ENCODE peak calls at places on chromosomes 6 and 20, in four cellular contexts. P, F, C and Z are unnamed samples.

GRCh38 chr6:21588812-21589811 is 4.4 kb upstream of the SOX4 start:
- DNase-seq in P (peak), F (peak), C (peak), Z (peak)

GRCh38 chr6:154289818-154290508 is 66.6 kb downstream of the IPCEF1 start:
- DNase-seq in P (no peak), F (no peak), C (no peak), Z (no peak)

GRCh38 chr6:20159781-20160540 is 52.3 kb downstream of the MBOAT1 start:
- DNase-seq in P (no peak), F (no peak), C (no peak), Z (no peak)

GRCh38 chr6:118372413-118372812 is 175.7 kb upstream of the PLN start:
- DNase-seq in P (no peak), F (no peak), C (no peak), Z (no peak)

GRCh38 chr20:43746344-43747137 is 19.7 kb upstream of the GTSF1L start:
- DNase-seq in P (no peak), F (no peak), C (no peak), Z (no peak)

GRCh38 chr6:139336488-139336887 is 38.0 kb downstream of the CITED2 start:
- DNase-seq in P (peak), F (no peak), C (no peak), Z (peak)

GRCh38 chr6:157265630-157266029 is 57.7 kb downstream of the TMEM242 start:
- DNase-seq in P (no peak), F (no peak), C (peak), Z (no peak)

GRCh38 chr6:77456531-77457248 is 6.6 kb downstream of the HTR1B start:
- DNase-seq in P (no peak), F (no peak), C (no peak), Z (no peak)

GRCh38 chr20:17808782-17809181 is 109.0 kb downstream of the BANF2 start:
- DNase-seq in P (no peak), F (no peak), C (no peak), Z (no peak)

GRCh38 chr6:74733830-74734591 is 471.8 kb downstream of the COL12A1 start:
- DNase-seq in P (no peak), F (no peak), C (no peak), Z (no peak)

GRCh38 chr6:17042422-17043147 is 59.3 kb upstream of the STMND1 start:
- DNase-seq in P (no peak), F (peak), C (no peak), Z (peak)

GRCh38 chr20:58719258-58719657 is 26.7 kb downstream of the NPEPL1 start:
- DNase-seq in P (peak), F (no peak), C (peak), Z (peak)

GRCh38 chr6:1382883-1383728 is 6.3 kb upstream of the FOXF2 start:
- DNase-seq in P (no peak), F (peak), C (no peak), Z (no peak)

GRCh38 chr20:53949319-53949839 is 121.0 kb downstream of the BCAS1 start:
- DNase-seq in P (peak), F (no peak), C (no peak), Z (peak)

GRCh38 chr20:8646026-8646425 is 422.9 kb upstream of the PLCB4 start:
- DNase-seq in P (no peak), F (no peak), C (no peak), Z (no peak)

GRCh38 chr6:158457616-158458278 is 102.1 kb upstream of the TMEM181 start:
- DNase-seq in P (no peak), F (no peak), C (no peak), Z (no peak)

GRCh38 chr6:136987526-136987925 is 57.2 kb downstream of the IL20RA start:
- DNase-seq in P (no peak), F (no peak), C (no peak), Z (no peak)

GRCh38 chr20:50144362-50144761 is 9.2 kb downstream of the PEDS1 start:
- DNase-seq in P (no peak), F (no peak), C (peak), Z (peak)

GRCh38 chr6:16238057-16238657 is at the start of gene GMPR:
- DNase-seq in P (peak), F (peak), C (peak), Z (peak)

GRCh38 chr6:170129691-170130171 is 161.1 kb downstream of the DLL1 start:
- DNase-seq in P (peak), F (no peak), C (peak), Z (peak)

GRCh38 chr20:16947346-16947943 is 199.3 kb downstream of the OTOR start:
- DNase-seq in P (no peak), F (no peak), C (no peak), Z (no peak)

GRCh38 chr6:90466191-90466940 is 120.5 kb downstream of the MAP3K7 start:
- DNase-seq in P (no peak), F (no peak), C (no peak), Z (no peak)

GRCh38 chr6:139135578-139136545 is 982 bp downstream of the HECA start:
- DNase-seq in P (no peak), F (peak), C (peak), Z (peak)

GRCh38 chr20:38217791-38218565 is 42.6 kb downstream of the KIAA1755 start:
- DNase-seq in P (no peak), F (peak), C (peak), Z (peak)

GRCh38 chr20:19448632-19449031 is 236.2 kb downstream of the SLC24A3 start:
- DNase-seq in P (no peak), F (no peak), C (no peak), Z (no peak)

GRCh38 chr6:63572733-63573139 is 456 bp downstream of the LOC128125822 start:
- DNase-seq in P (peak), F (no peak), C (no peak), Z (no peak)

GRCh38 chr6:26607434-26608230 is 10.9 kb downstream of the ABT1 start:
- DNase-seq in P (no peak), F (peak), C (no peak), Z (peak)

GRCh38 chr6:14763139-14763538 is 482.7 kb upstream of the JARID2 start:
- DNase-seq in P (no peak), F (no peak), C (no peak), Z (no peak)

GRCh38 chr20:53870426-53871199 is 199.8 kb downstream of the BCAS1 start:
- DNase-seq in P (no peak), F (no peak), C (no peak), Z (no peak)

GRCh38 chr20:24273251-24273650 is 196.2 kb upstream of the SYNDIG1 start:
- DNase-seq in P (no peak), F (no peak), C (no peak), Z (no peak)

GRCh38 chr20:24275946-24276705 is 193.3 kb upstream of the SYNDIG1 start:
- DNase-seq in P (no peak), F (no peak), C (no peak), Z (no peak)

DNA sequence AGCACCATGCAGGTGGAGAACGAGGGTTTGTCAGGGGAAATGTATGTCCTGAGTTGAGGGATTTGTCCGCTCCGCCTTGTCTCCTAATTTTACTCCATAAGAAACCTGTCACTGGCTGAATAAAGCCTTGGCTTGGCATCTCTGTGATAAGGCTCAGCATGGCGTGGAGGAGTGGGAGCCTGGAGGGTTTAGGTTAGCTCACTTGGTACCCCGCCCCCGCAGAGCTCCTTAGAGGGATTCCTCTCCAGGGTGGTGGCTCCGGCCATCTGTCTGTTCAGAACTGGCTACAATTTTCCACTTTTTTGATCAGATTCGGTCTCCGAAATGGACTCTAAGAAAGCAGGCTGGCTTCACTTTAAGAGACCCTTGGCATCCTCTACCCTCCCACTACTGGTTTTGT is 192.2 kb upstream of the SYNDIG1 start:
- DNase-seq in P (no peak), F (peak), C (no peak), Z (no peak)
- TF ChIP-seq POLR2AphosphoS5 in P (no peak), F (no peak), C (no peak), Z (no peak)

GRCh38 chr20:62143976-62144825 is 632 bp downstream of the SS18L1 start:
- DNase-seq in P (no peak), F (peak), C (peak), Z (peak)
- TF ChIP-seq POLR2AphosphoS5 in P (no peak), F (no peak), C (no peak), Z (peak)

DNA sequence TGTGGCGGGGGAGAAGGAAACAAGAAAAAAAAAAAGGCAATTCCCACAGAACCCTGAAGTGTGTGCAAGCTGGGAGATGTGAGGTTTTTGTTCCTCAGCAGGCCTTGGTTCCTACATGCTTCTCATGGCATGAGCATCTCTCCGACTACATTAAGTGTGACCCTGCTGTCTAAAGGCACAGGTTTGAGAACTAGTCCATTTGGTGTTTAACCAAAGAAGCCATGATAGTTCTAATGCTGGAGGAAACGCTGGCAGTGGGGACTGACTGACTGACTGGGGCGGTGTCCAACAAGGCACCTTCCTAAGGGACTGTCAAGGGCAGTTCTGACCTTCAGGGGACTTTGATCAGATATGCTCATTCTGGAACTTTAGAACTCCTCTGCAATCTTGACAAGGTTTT is 3.8 kb downstream of the TXNDC5 start:
- DNase-seq in P (no peak), F (no peak), C (no peak), Z (no peak)
- TF ChIP-seq POLR2AphosphoS5 in P (no peak), F (no peak), C (no peak), Z (no peak)

DNA sequence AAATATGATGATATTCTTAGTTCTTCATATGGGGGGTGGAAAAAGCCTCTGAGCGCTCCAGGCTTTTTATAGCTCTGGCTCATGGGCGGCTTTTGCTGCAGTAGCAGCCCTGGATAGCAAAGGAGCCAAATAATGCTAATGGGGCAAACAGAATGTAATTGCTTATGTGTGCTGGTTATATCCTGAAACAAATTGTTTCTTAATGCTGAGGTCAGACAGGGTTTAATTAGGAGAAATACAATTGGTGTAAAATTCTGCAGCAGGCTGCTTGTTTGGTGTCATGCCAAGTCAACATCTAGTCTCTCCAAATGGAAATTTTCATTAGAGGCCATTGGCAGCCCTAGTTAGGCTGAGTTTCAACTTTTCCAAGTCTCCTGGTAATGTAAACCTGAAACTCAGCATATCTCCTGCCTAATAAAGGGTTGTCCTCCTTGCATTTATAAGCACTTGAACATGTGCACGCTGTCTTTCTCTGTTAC is 530.1 kb upstream of the NOX3 start:
- DNase-seq in P (no peak), F (no peak), C (no peak), Z (no peak)
- TF ChIP-seq POLR2AphosphoS5 in P (no peak), F (no peak), C (no peak), Z (no peak)

GRCh38 chr6:9481292-9482029 is 933.4 kb downstream of the TFAP2A start:
- DNase-seq in P (no peak), F (peak), C (no peak), Z (no peak)
- TF ChIP-seq POLR2AphosphoS5 in P (no peak), F (no peak), C (no peak), Z (no peak)

GRCh38 chr6:51028271-51028670 is 209.6 kb downstream of the TFAP2B start:
- DNase-seq in P (no peak), F (no peak), C (no peak), Z (no peak)

GRCh38 chr6:51027283-51028065 is 208.8 kb downstream of the TFAP2B start:
- DNase-seq in P (no peak), F (no peak), C (no peak), Z (no peak)

GRCh38 chr6:51021171-51021570 is 202.5 kb downstream of the TFAP2B start:
- DNase-seq in P (no peak), F (no peak), C (no peak), Z (no peak)

GRCh38 chr6:51024126-51024525 is 205.5 kb downstream of the TFAP2B start:
- DNase-seq in P (no peak), F (no peak), C (no peak), Z (no peak)

DNA sequence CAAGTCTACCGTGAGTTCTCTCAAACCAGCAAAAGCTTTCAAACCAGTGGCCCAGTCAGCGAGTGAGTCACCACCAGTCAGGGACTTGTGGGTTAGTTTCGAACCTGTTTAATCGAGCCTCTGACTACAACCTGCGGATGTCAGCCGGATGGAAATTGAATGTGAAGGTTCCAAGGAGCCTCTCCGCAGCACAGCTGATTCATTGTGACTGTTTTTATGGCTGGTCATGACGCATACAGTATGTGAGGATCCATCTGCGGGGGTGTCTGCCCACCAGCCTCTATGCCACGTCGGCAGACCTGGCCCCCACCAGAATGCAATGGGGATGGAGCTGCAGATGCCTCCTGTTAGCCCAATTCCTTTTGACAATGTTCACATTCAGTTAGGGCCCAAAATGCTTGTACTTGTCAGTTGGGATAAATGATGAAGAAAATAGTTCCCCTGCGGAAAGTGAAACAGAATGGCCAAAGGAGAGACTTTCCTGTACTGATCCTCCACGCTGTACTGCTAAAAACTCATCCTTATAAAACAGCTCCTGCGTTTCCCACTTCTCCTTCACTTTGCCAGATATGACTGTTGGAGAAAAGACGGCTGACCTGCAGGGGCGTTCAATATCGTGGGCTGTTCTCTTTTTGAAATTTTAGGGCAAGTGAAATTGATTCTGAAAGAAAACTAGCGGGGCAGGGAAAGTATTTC is 206.6 kb downstream of the TFAP2B start:
- DNase-seq in P (no peak), F (peak), C (no peak), Z (no peak)
- TF ChIP-seq POLR2AphosphoS5 in P (no peak), F (no peak), C (no peak), Z (no peak)

DNA sequence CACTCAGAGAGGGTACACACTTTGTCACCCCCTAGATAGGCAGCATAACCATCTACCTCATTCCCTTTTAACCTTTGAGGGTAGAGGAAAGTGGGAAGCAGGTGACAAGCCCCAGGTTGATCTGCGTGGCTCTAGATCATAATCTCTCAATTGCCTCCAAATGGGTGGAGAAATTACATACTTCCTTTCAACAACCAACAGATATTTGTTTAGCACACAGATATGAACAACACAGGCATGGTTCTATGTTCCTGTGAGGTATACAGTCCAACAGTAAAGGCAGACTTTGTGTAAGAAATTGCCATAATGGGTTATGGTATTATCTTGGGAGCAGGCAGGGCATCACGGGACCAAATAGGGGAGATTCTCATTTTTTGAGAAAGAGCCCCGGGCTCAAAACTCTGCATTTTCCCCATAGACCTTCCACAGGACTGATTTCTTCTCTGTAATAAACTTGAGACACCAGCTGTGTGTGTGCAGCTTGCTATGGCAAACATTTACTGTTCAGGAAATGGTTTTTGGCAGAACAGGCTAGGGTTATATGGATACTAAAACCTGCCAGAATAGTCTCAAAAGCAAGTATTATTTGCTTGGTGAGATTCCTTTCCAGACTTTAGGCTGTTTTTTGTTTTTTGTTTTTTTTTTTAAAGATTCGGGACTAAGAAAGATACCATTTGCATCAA is 126.2 kb downstream of the CD164 start:
- DNase-seq in P (no peak), F (no peak), C (no peak), Z (no peak)
- TF ChIP-seq POLR2AphosphoS5 in P (no peak), F (no peak), C (no peak), Z (no peak)

GRCh38 chr20:35279533-35280174 is 1.7 kb upstream of the MMP24OS start:
- DNase-seq in P (no peak), F (no peak), C (no peak), Z (no peak)

GRCh38 chr20:35277531-35278395 is at the start of gene MMP24OS:
- DNase-seq in P (peak), F (peak), C (peak), Z (peak)

GRCh38 chr20:35277127-35277526 is 795 bp downstream of the MMP24OS start:
- DNase-seq in P (no peak), F (no peak), C (no peak), Z (no peak)

GRCh38 chr20:35280523-35280922 is 2.6 kb upstream of the MMP24OS start:
- DNase-seq in P (no peak), F (no peak), C (no peak), Z (no peak)

GRCh38 chr20:35279040-35279439 is 1.1 kb upstream of the MMP24OS start:
- DNase-seq in P (no peak), F (no peak), C (no peak), Z (no peak)
- TF ChIP-seq POLR2AphosphoS5 in P (no peak), F (no peak), C (no peak), Z (no peak)

GRCh38 chr6:168155821-168156741 is 77.1 kb upstream of the FRMD1 start:
- DNase-seq in P (no peak), F (no peak), C (peak), Z (no peak)

GRCh38 chr6:168158980-168159349 is 80.0 kb upstream of the FRMD1 start:
- DNase-seq in P (peak), F (no peak), C (peak), Z (no peak)

GRCh38 chr6:168156742-168157265 is 77.8 kb upstream of the FRMD1 start:
- DNase-seq in P (no peak), F (no peak), C (peak), Z (no peak)

GRCh38 chr6:168158280-168158979 is 79.4 kb upstream of the FRMD1 start:
- DNase-seq in P (peak), F (no peak), C (peak), Z (no peak)

GRCh38 chr6:168157272-168158007 is 78.4 kb upstream of the FRMD1 start:
- DNase-seq in P (no peak), F (peak), C (peak), Z (no peak)
- TF ChIP-seq POLR2AphosphoS5 in P (no peak), F (no peak), C (peak), Z (peak)